ENCODE peak calls at places on chromosomes 7 and 10, in four cellular contexts. One of them, this sample, is unnamed.

GRCh38 chr10:27373566-27374160 is 130.4 kb upstream of the RAB18 start:
- DNase-seq in A549: no peak
- DNase-seq in fibroblast of the aortic adventitia: no peak
- DNase-seq in AG04450: no peak
- DNase-seq in this sample: no peak

GRCh38 chr10:25261571-25261970 is 86.8 kb downstream of the GPR158 start:
- DNase-seq in fibroblast of the aortic adventitia: no peak
- DNase-seq in A549: no peak
- DNase-seq in AG04450: no peak
- DNase-seq in this sample: no peak

GRCh38 chr7:141654551-141654950 is 47.4 kb downstream of the DENND11 start:
- DNase-seq in A549: peak; percentile 67
- DNase-seq in fibroblast of the aortic adventitia: peak; percentile 73
- DNase-seq in AG04450: peak; percentile 33
- DNase-seq in this sample: peak; percentile 70

GRCh38 chr7:142917447-142917846 is 16.1 kb downstream of the TRPV5 start:
- DNase-seq in AG04450: no peak
- DNase-seq in fibroblast of the aortic adventitia: no peak
- DNase-seq in A549: no peak
- DNase-seq in this sample: no peak

GRCh38 chr7:158808126-158808525 is 21.2 kb downstream of the ESYT2 start:
- DNase-seq in fibroblast of the aortic adventitia: no peak
- DNase-seq in AG04450: no peak
- DNase-seq in A549: no peak
- DNase-seq in this sample: no peak

GRCh38 chr10:76197293-76197692 is 765.9 kb downstream of the LRMDA start:
- DNase-seq in AG04450: no peak
- DNase-seq in A549: no peak
- DNase-seq in fibroblast of the aortic adventitia: no peak
- DNase-seq in this sample: no peak

GRCh38 chr10:74047871-74048270 is 50.0 kb downstream of the VCL start:
- DNase-seq in A549: no peak
- DNase-seq in AG04450: no peak
- DNase-seq in fibroblast of the aortic adventitia: peak; percentile 82
- DNase-seq in this sample: no peak

GRCh38 chr7:46557295-46557711 is 636.2 kb upstream of the IGFBP3 start:
- DNase-seq in fibroblast of the aortic adventitia: no peak
- DNase-seq in AG04450: no peak
- DNase-seq in A549: no peak
- DNase-seq in this sample: no peak

GRCh38 chr7:91567111-91568012 is 303.1 kb downstream of the FZD1 start:
- DNase-seq in AG04450: no peak
- DNase-seq in A549: no peak
- DNase-seq in fibroblast of the aortic adventitia: peak; percentile 28
- DNase-seq in this sample: no peak

GRCh38 chr10:1560535-1561192 is 176.7 kb downstream of the ADARB2 start:
- DNase-seq in AG04450: no peak
- DNase-seq in A549: no peak
- DNase-seq in fibroblast of the aortic adventitia: no peak
- DNase-seq in this sample: no peak

GRCh38 chr7:2193120-2193519 is 39.6 kb downstream of the MAD1L1 start:
- DNase-seq in AG04450: no peak
- DNase-seq in fibroblast of the aortic adventitia: no peak
- DNase-seq in A549: no peak
- DNase-seq in this sample: no peak

GRCh38 chr10:90328896-90329295 is 528.9 kb downstream of the HTR7 start:
- DNase-seq in AG04450: no peak
- DNase-seq in A549: no peak
- DNase-seq in fibroblast of the aortic adventitia: no peak
- DNase-seq in this sample: no peak

GRCh38 chr7:38905026-38905759 is 3.8 kb downstream of the VPS41 start:
- DNase-seq in AG04450: no peak
- DNase-seq in A549: no peak
- DNase-seq in fibroblast of the aortic adventitia: peak; percentile 4
- DNase-seq in this sample: peak; percentile 67

GRCh38 chr10:27147701-27148100 is 6.5 kb downstream of the YME1L1 start:
- DNase-seq in AG04450: no peak
- DNase-seq in fibroblast of the aortic adventitia: peak; percentile 5
- DNase-seq in A549: no peak
- DNase-seq in this sample: no peak

GRCh38 chr7:127041689-127042452 is 210.9 kb downstream of the GRM8 start:
- DNase-seq in AG04450: no peak
- DNase-seq in A549: no peak
- DNase-seq in fibroblast of the aortic adventitia: no peak
- DNase-seq in this sample: no peak

GRCh38 chr10:69801094-69801433 is 642 bp upstream of the COL13A1 start:
- DNase-seq in A549: peak; percentile 88
- DNase-seq in AG04450: no peak
- DNase-seq in fibroblast of the aortic adventitia: peak; percentile 56
- DNase-seq in this sample: peak; percentile 75

DNA sequence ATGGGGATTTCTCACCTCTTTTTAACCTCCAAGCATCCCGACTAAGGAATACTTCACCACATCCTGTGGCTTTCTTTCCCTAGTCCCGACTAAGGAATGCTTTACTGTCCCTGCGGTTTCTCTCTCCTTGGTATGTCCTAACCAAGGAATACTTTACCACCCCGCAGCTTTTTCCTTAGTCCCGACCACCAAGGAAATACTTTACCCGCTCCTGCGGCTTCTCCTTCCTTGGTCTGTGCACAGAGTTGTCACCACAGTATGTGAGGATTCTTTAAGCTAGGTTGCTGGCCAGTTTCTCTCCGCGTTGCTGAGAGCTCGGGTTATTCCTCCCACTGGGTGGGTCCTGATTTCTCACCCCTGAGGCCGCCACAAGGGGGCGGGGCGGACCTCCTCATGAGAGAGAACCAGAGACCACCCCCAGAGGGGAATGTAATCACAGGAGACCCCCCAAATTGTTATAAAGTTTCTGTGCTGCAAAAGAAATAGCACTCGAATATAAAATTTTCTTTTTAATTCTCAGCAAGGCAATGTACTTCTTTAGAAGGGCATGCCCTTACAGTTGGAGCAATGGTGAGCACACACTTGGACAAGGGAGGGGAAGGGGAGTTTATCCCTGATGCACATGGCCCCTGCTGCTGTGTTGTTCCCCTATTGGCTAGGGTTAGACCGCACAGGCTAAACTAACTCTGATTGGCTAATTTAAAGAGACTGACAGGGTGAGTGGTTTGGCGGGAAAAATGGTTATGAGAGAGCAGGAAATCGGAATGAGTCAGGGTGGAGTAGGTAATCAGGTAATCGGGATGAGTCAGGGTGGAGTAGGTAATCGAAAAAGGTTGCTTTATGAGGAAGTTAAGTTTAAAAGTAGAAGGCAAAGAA is 12.8 kb downstream of the SUGCT start:
- DNase-seq in AG04450: no peak
- DNase-seq in A549: no peak
- DNase-seq in fibroblast of the aortic adventitia: no peak
- DNase-seq in this sample: no peak
- TF ChIP-seq CTCF in AG04450: no peak
- TF ChIP-seq CTCF in A549: no peak
- TF ChIP-seq CTCF in fibroblast of the aortic adventitia: no peak
- TF ChIP-seq CTCF in this sample: no peak

GRCh38 chr10:102150970-102151773 is 1.0 kb upstream of the NOLC1 start:
- DNase-seq in A549: peak; percentile 44
- DNase-seq in AG04450: no peak
- DNase-seq in fibroblast of the aortic adventitia: peak; percentile 90
- DNase-seq in this sample: no peak
- TF ChIP-seq CTCF in A549: no peak
- TF ChIP-seq CTCF in AG04450: no peak
- TF ChIP-seq CTCF in fibroblast of the aortic adventitia: no peak
- TF ChIP-seq CTCF in this sample: no peak

DNA sequence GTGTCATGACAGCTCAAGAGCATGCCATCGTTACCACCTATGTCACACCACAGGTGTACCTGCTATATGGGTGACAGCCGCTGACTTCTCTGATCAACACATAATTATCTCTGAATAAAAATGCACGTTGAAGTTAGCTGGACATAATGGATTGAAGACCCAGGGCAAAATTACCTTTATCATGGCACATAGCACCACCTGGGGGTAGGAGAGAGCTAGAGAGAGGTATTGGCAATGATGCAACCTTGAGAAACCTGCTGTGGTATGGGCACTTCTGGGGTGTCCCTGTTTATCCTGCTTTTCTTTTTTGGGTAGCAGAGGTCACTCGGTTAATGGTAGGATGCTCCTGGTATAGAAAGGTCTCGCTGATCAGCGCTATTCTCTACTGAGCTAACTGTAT is 323.3 kb downstream of the TFEC start:
- DNase-seq in A549: no peak
- DNase-seq in fibroblast of the aortic adventitia: peak; percentile 25
- DNase-seq in AG04450: no peak
- DNase-seq in this sample: no peak
- TF ChIP-seq CTCF in A549: peak; percentile 30
- TF ChIP-seq CTCF in fibroblast of the aortic adventitia: peak; percentile 11
- TF ChIP-seq CTCF in AG04450: peak; percentile 27
- TF ChIP-seq CTCF in this sample: no peak

GRCh38 chr10:35946556-35946955 is 304.5 kb upstream of the FZD8 start:
- DNase-seq in A549: no peak
- DNase-seq in AG04450: no peak
- DNase-seq in fibroblast of the aortic adventitia: peak; percentile 35
- DNase-seq in this sample: no peak

GRCh38 chr10:35937538-35937937 is 295.4 kb upstream of the FZD8 start:
- DNase-seq in fibroblast of the aortic adventitia: no peak
- DNase-seq in A549: no peak
- DNase-seq in AG04450: no peak
- DNase-seq in this sample: no peak

GRCh38 chr10:35938160-35938559 is 296.1 kb upstream of the FZD8 start:
- DNase-seq in AG04450: no peak
- DNase-seq in A549: no peak
- DNase-seq in fibroblast of the aortic adventitia: no peak
- DNase-seq in this sample: no peak

GRCh38 chr10:35940067-35940989 is 298.2 kb upstream of the FZD8 start:
- DNase-seq in fibroblast of the aortic adventitia: peak; percentile 63
- DNase-seq in A549: no peak
- DNase-seq in AG04450: peak; percentile 13
- DNase-seq in this sample: no peak

GRCh38 chr10:35942052-35942451 is 300.0 kb upstream of the FZD8 start:
- DNase-seq in A549: no peak
- DNase-seq in AG04450: no peak
- DNase-seq in fibroblast of the aortic adventitia: no peak
- DNase-seq in this sample: no peak
- TF ChIP-seq CTCF in A549: no peak
- TF ChIP-seq CTCF in AG04450: no peak
- TF ChIP-seq CTCF in fibroblast of the aortic adventitia: no peak
- TF ChIP-seq CTCF in this sample: no peak

GRCh38 chr10:129662386-129662785 is 195.3 kb downstream of the MGMT start:
- DNase-seq in AG04450: no peak
- DNase-seq in fibroblast of the aortic adventitia: no peak
- DNase-seq in A549: no peak
- DNase-seq in this sample: no peak
- TF ChIP-seq CTCF in AG04450: peak; percentile 2
- TF ChIP-seq CTCF in fibroblast of the aortic adventitia: peak; percentile 5
- TF ChIP-seq CTCF in A549: no peak
- TF ChIP-seq CTCF in this sample: no peak

GRCh38 chr10:60569681-60570080 is 180.0 kb upstream of the ANK3 start:
- DNase-seq in AG04450: no peak
- DNase-seq in fibroblast of the aortic adventitia: peak; percentile 10
- DNase-seq in A549: no peak
- DNase-seq in this sample: no peak
- TF ChIP-seq CTCF in AG04450: no peak
- TF ChIP-seq CTCF in fibroblast of the aortic adventitia: no peak
- TF ChIP-seq CTCF in A549: no peak
- TF ChIP-seq CTCF in this sample: no peak

This sample was measured in GM20000.